ENCODE peak calls at places on chromosome 21, in four cellular contexts. R, M, Z and Q are unnamed samples.

GRCh38 chr21:24076179-24076578 is 1531.1 kb downstream of the MRPL39 start:
- DNase-seq in R (no peak), M (no peak), Z (no peak), Q (no peak)

GRCh38 chr21:42299324-42300044 is 15.7 kb downstream of the TFF3 start:
- DNase-seq in M (no peak), Z (no peak), R (no peak), Q (no peak)

GRCh38 chr21:42855143-42855936 is 24.0 kb downstream of the WDR4 start:
- DNase-seq in R (no peak), M (no peak), Z (no peak), Q (no peak)

GRCh38 chr21:44337941-44338895 is 972 bp downstream of the CFAP410 start:
- DNase-seq in R (peak), Z (no peak), M (peak), Q (peak)

GRCh38 chr21:41160036-41160435 is 7.9 kb upstream of the BACE2 start:
- DNase-seq in Z (no peak), M (no peak), R (no peak), Q (no peak)

GRCh38 chr21:43984905-43985689 is 27.0 kb upstream of the TRAPPC10 start:
- DNase-seq in M (no peak), Z (no peak), R (no peak), Q (no peak)

GRCh38 chr21:44304846-44305245 is 5.0 kb downstream of the PFKL start:
- DNase-seq in R (peak), Z (no peak), M (peak), Q (peak)

GRCh38 chr21:41478319-41479177 is 29.4 kb downstream of the TMPRSS2 start:
- DNase-seq in Z (no peak), R (no peak), M (no peak), Q (no peak)

GRCh38 chr21:41858466-41859296 is 20.5 kb downstream of the PRDM15 start:
- DNase-seq in R (no peak), Z (no peak), M (no peak), Q (no peak)

GRCh38 chr21:41196990-41197389 is 29.0 kb downstream of the BACE2 start:
- DNase-seq in Z (no peak), M (no peak), R (no peak), Q (no peak)

GRCh38 chr21:36968414-36968813 is 1.9 kb upstream of the HLCS start:
- DNase-seq in M (no peak), Z (no peak), R (no peak), Q (no peak)
- TF ChIP-seq EP300 in M (no peak), Z (no peak), R (no peak), Q (no peak)

GRCh38 chr21:26892151-26892550 is 46.9 kb upstream of the ADAMTS1 start:
- DNase-seq in Z (no peak), R (no peak), M (no peak), Q (no peak)
- TF ChIP-seq CEBPB in Z (no peak), R (no peak), M (no peak), Q (no peak)

GRCh38 chr21:35521293-35521692 is 472.2 kb upstream of the RUNX1 start:
- DNase-seq in Z (no peak), M (no peak), R (no peak), Q (no peak)
- TF ChIP-seq RNF2 in Z (no peak), M (no peak), R (no peak), Q (no peak)

DNA sequence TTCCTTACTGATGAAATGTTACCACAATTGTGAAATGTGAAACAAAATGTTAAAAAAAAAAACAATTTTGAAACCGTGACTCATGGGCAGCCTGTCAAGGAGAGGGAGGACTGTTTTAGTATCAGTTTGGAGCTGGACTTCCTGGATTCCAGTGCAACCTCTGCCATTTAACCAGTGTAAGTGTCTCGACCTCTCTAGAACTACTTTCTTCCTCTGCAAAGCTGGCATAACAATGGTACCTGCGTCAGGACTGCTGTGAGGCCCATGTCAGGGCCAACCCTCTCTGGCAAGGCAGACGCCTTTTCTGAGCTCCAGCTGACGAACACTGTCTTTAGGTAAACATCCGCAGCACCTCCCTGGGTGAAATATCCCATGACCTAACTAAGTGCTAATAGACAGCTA is 20.9 kb downstream of the URB1 start:
- DNase-seq in R (no peak), M (no peak), Z (no peak), Q (no peak)
- TF ChIP-seq EP300 in R (no peak), M (peak), Z (no peak), Q (no peak)

DNA sequence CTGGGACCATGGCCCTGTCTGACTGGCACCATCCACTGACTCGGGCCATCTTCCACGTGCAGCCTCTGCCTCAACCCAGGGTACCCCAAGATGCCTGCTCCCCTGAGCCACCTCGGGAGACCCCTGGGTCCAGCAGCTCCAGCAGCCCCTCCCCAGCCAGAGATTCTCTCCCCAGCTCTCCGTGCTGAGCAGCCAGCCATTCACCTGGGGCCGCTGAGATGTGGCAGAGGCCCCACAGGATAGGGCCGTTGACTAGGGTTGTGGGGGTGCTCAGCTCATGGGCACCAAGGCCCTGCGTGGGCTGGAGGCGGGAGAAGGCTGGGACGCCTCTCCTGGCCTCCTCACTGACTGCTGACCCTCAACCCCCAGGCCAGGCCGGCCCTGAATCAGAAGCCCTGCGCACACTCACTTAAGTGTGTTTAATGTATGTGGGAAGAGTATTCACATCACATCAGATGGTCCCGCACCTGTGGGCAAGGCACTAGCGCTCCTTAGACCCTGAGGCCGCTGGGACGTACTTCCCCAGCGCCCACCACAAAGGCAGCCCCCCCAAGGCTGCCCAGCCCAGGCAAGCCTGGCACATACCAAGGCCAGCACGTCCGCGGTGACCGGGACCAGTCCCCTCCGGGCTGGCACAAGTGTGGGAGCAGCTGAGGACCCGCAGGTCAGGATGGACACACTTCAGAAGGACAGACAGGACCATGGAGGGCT is 27.8 kb downstream of the SLC19A1 start:
- DNase-seq in M (no peak), R (no peak), Z (no peak), Q (no peak)
- TF ChIP-seq CEBPB in M (no peak), R (no peak), Z (no peak), Q (no peak)

DNA sequence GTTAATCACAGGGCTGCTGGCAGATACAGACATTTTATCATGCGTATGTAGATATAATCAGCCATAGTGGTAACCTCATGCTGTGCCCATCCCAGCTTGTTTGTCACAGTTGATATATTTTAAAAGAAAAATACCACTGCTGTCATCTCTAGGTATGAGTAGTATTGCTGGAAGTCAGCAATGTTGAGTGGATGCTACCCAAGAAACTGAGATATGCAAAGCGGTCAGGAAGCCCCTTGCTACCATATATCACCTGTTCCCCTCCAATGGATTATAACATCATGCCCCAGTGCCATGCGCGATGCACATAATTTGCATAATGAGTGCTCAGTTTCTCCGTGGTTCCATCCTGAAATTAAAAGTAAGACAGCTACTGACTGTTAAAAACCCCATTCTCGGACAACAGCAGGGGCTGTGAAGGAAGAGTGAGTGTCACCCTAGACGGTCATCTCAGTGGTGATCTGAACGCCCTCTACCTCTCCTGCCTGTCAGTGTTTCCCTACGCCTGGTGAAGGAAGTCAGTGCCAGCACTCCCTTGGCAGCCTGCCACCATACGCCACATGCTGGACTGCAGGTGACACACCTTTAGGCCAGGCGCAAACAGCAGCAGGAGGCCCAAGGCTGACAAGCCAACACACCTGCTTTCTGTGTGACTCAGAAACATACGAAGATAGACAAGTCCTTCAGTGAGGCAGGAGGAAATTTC is 2.7 kb downstream of the IL10RB start:
- DNase-seq in R (peak), M (no peak), Z (no peak), Q (no peak)
- TF ChIP-seq RNF2 in R (no peak), M (no peak), Z (no peak), Q (no peak)

GRCh38 chr21:39379986-39380891 is 31.4 kb upstream of the HMGN1 start:
- DNase-seq in R (peak), M (peak), Z (peak), Q (peak)
- TF ChIP-seq EP300 in R (no peak), M (no peak), Z (no peak), Q (no peak)

DNA sequence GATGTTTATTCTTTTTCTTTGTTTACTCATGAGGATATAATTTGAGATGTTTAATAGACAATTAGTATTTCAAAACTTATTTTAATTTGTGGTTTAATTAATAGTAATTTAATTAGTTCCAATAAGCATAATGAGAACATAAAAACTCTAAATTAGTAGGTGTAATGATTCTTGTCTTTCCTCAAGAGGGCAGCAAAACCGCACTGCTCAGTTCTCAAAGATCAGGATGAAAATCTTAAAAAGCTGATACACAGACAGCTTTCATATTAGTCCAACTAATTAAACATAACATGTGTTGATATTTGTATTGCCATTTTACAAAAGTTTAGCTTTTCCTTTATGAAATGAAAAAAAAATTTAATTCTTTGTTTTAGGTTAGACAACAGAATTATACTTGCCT is 106.7 kb upstream of the C21orf91 start:
- DNase-seq in R (peak), Z (no peak), M (no peak), Q (no peak)
- TF ChIP-seq CEBPB in R (no peak), Z (no peak), M (no peak), Q (no peak)